ENCODE peak calls at places on chromosomes 11 and 22, in four cellular contexts. N is HT-29; P is stimulated activated CD4-positive, alpha-beta T cell treated with anti-CD3 and anti-CD28 coated beads, Interleukin-4, amount 100 ng/mL, for 48 hours; H is activated CD8-positive, alpha-beta T cell treated with anti-CD3 and anti-CD28 coated beads for 36 hours. G is an unnamed sample.

GRCh38 chr11:59510917-59511589 is at the start of gene OR4D9:
- DNase-seq in H (no peak), P (no peak), N (no peak), G (no peak)

GRCh38 chr22:38953577-38954413 is 3.6 kb upstream of the APOBEC3A start:
- DNase-seq in H (peak; percentile 89), N (no peak), P (peak; percentile 77), G (peak; percentile 32)

GRCh38 chr11:2776351-2777061 is 76.7 kb upstream of the KCNQ1OT1 start:
- DNase-seq in P (no peak), N (no peak), H (no peak), G (no peak)

GRCh38 chr11:1564535-1565172 is 7.4 kb downstream of the DUSP8 start:
- DNase-seq in N (no peak), P (no peak), H (no peak), G (no peak)

GRCh38 chr11:44709966-44710365 is 16.8 kb upstream of the TSPAN18 start:
- DNase-seq in N (no peak), H (no peak), P (no peak), G (no peak)

GRCh38 chr11:65503923-65504670 is 5.3 kb downstream of the MALAT1 start:
- DNase-seq in P (no peak), N (no peak), H (no peak), G (peak; percentile 53)

GRCh38 chr22:26777402-26777801 is 120.0 kb downstream of the MIAT start:
- DNase-seq in H (no peak), N (no peak), P (no peak), G (no peak)

GRCh38 chr11:111363985-111364384 is 15.1 kb downstream of the POU2AF1 start:
- DNase-seq in P (no peak), H (no peak), N (no peak), G (no peak)

GRCh38 chr11:96426356-96427103 is 36.7 kb downstream of the JRKL start:
- DNase-seq in N (peak; percentile 73), H (no peak), P (no peak), G (peak; percentile 47)

GRCh38 chr11:111360150-111361043 is 18.7 kb downstream of the POU2AF1 start:
- DNase-seq in N (peak; percentile 93), P (no peak), H (no peak), G (peak; percentile 49)

GRCh38 chr11:71272161-71272560 is 19.8 kb upstream of the SHANK2 start:
- DNase-seq in N (no peak), H (no peak), P (no peak), G (no peak)

GRCh38 chr11:3958301-3958700 is 102.8 kb downstream of the STIM1 start:
- DNase-seq in P (no peak), N (no peak), H (no peak), G (no peak)

GRCh38 chr11:5610446-5610845 is 14.0 kb downstream of the TRIM6 start:
- DNase-seq in N (no peak), P (no peak), H (no peak), G (no peak)

GRCh38 chr11:47257518-47258316 is at the start of gene NR1H3:
- DNase-seq in P (no peak), H (no peak), N (peak; percentile 93), G (peak; percentile 64)

GRCh38 chr11:125952973-125953372 is 7.1 kb downstream of the VSIG10L2 start:
- DNase-seq in H (no peak), N (peak; percentile 36), P (no peak), G (no peak)

GRCh38 chr11:30360741-30361140 is 37.8 kb downstream of the ARL14EP start:
- DNase-seq in N (peak; percentile 16), P (no peak), H (no peak), G (no peak)

GRCh38 chr22:44684506-44685383 is 17.3 kb upstream of the PRR5 start:
- DNase-seq in H (peak; percentile 95), P (peak; percentile 81), N (peak; percentile 88), G (peak; percentile 89)

GRCh38 chr11:71999360-71999759 is 651 bp downstream of the IL18BP start:
- DNase-seq in P (no peak), N (no peak), H (no peak), G (peak; percentile 13)

GRCh38 chr11:73270089-73270854 is 1.9 kb upstream of the P2RY6 start:
- DNase-seq in N (no peak), H (no peak), P (no peak), G (no peak)

GRCh38 chr11:84264066-84264465 is 977.9 kb upstream of the CCDC90B start:
- DNase-seq in N (no peak), P (no peak), H (no peak), G (no peak)

GRCh38 chr11:130249371-130249770 is 65.3 kb downstream of the ZBTB44 start:
- DNase-seq in N (no peak), H (no peak), P (no peak), G (no peak)

GRCh38 chr22:50303848-50304527 is 3.5 kb downstream of the PLXNB2 start:
- DNase-seq in H (peak; percentile 35), P (no peak), N (peak; percentile 71), G (peak; percentile 36)

GRCh38 chr22:43891360-43892182 is at the start of gene PNPLA5:
- DNase-seq in P (peak; percentile 14), H (peak; percentile 71), N (no peak), G (no peak)

GRCh38 chr11:63769719-63770443 is 1.3 kb upstream of the ZFTA start:
- DNase-seq in N (no peak), H (no peak), P (no peak), G (peak; percentile 58)

GRCh38 chr11:95699631-95700470 is 89.7 kb downstream of the FAM76B start:
- DNase-seq in N (no peak), H (no peak), P (no peak), G (no peak)

GRCh38 chr11:70432065-70432464 is 33.7 kb downstream of the CTTN start:
- DNase-seq in N (no peak), P (no peak), H (no peak), G (no peak)

GRCh38 chr22:40631925-40632324 is 4.6 kb downstream of the MRTFA start:
- DNase-seq in N (no peak), P (no peak), H (no peak), G (peak; percentile 63)

GRCh38 chr11:15963266-15963665 is 393.1 kb downstream of the SOX6 start:
- DNase-seq in P (no peak), H (no peak), N (no peak), G (no peak)

GRCh38 chr22:41636467-41636866 is 15.4 kb downstream of the XRCC6 start:
- DNase-seq in P (no peak), N (no peak), H (no peak), G (no peak)

GRCh38 chr11:114496915-114497314 is 57.6 kb downstream of the REXO2 start:
- DNase-seq in H (no peak), N (peak; percentile 38), P (no peak), G (no peak)

GRCh38 chr11:64074239-64074638 is 38.5 kb downstream of the FLRT1 start:
- DNase-seq in N (no peak), P (no peak), H (peak; percentile 41), G (peak; percentile 44)

GRCh38 chr22:39325392-39325932 is 6.0 kb upstream of the RPL3 start:
- DNase-seq in P (no peak), N (no peak), H (no peak), G (no peak)

GRCh38 chr22:28728621-28729313 is 12.9 kb downstream of the CHEK2 start:
- DNase-seq in N (no peak), P (no peak), H (no peak), G (no peak)

GRCh38 chr11:128468106-128468505 is 119.3 kb downstream of the ETS1 start:
- DNase-seq in N (no peak), P (no peak), H (no peak), G (no peak)

GRCh38 chr11:15793032-15793996 is 563.0 kb downstream of the SOX6 start:
- DNase-seq in P (no peak), H (no peak), N (no peak), G (no peak)

GRCh38 chr11:119460582-119460981 is 37.6 kb upstream of the THY1 start:
- DNase-seq in P (no peak), N (no peak), H (no peak), G (no peak)

G was measured in SW480.